ENCODE peak calls at places on chromosomes 6 and 20, in six cellular contexts. G is foreskin fibroblast, U is left ventricle myocardium inferior, S is spleen, O is esophagus squamous epithelium, L is ovary. W is an unnamed sample.

GRCh38 chr6:98800866-98801265 is 33.5 kb upstream of the POU3F2 start:
- DNase-seq in L (no peak), G (no peak), U (no peak), O (no peak), S (no peak), W (no peak)

GRCh38 chr20:3815703-3816315 is 4.5 kb upstream of the AP5S1 start:
- DNase-seq in U (no peak), O (no peak), S (no peak), L (no peak), G (no peak), W (peak)

GRCh38 chr20:53227523-53227922 is 255.4 kb downstream of the TSHZ2 start:
- DNase-seq in U (no peak), O (no peak), S (no peak), L (no peak), G (no peak), W (no peak)

GRCh38 chr20:57847104-57847503 is 137.3 kb upstream of the PMEPA1 start:
- DNase-seq in U (no peak), S (no peak), G (no peak), O (no peak), L (no peak), W (no peak)

GRCh38 chr6:128483472-128484135 is 36.8 kb downstream of the PTPRK start:
- DNase-seq in U (no peak), G (no peak), S (no peak), L (no peak), O (no peak), W (no peak)

GRCh38 chr6:53483423-53484353 is 61.2 kb downstream of the GCLC start:
- DNase-seq in O (no peak), G (peak), U (peak), L (peak), S (peak), W (peak)

GRCh38 chr6:12580296-12580695 is 136.3 kb upstream of the PHACTR1 start:
- DNase-seq in O (no peak), G (no peak), L (no peak), S (no peak), U (no peak), W (no peak)

GRCh38 chr20:25308671-25309394 is 60.9 kb downstream of the PYGB start:
- DNase-seq in G (peak), U (no peak), L (no peak), O (no peak), S (peak), W (no peak)

GRCh38 chr20:9075264-9076095 is 6.6 kb downstream of the PLCB4 start:
- DNase-seq in U (no peak), S (no peak), L (no peak), G (no peak), O (no peak), W (no peak)

GRCh38 chr6:28449056-28449455 is 5.8 kb upstream of the ZSCAN23 start:
- DNase-seq in L (no peak), G (no peak), U (no peak), S (no peak), O (no peak), W (no peak)

DNA sequence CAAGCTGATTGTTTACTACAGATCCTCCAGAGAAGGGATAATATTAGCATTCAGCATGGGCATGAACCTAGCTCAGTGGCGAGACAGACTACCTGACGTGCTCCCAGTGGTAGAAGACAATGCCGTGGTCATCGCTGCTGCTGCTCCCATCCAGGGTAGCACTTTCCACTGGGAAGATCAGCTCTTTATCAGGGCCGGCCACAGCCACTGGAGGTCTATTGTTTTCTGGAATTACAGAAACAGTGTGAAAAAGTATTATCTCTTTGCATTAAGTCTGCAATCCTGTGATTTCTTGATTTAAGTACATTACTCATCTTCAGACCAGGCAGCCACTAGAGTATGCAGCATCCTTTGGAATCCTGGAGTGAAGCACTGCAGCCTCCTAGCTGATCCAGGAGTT is 75.0 kb downstream of the ALDH5A1 start:
- DNase-seq in G (no peak), S (no peak), U (no peak), O (no peak), L (no peak), W (no peak)
- TF ChIP-seq CTCF in G (no peak), S (no peak), U (no peak), O (no peak), L (no peak), W (no peak)

GRCh38 chr6:164439331-164439730 is 870.1 kb downstream of the C6orf118 start:
- DNase-seq in G (no peak), L (no peak), O (no peak), S (no peak), U (no peak), W (no peak)
- TF ChIP-seq CTCF in G (no peak), L (no peak), O (no peak), S (no peak), U (no peak), W (no peak)

DNA sequence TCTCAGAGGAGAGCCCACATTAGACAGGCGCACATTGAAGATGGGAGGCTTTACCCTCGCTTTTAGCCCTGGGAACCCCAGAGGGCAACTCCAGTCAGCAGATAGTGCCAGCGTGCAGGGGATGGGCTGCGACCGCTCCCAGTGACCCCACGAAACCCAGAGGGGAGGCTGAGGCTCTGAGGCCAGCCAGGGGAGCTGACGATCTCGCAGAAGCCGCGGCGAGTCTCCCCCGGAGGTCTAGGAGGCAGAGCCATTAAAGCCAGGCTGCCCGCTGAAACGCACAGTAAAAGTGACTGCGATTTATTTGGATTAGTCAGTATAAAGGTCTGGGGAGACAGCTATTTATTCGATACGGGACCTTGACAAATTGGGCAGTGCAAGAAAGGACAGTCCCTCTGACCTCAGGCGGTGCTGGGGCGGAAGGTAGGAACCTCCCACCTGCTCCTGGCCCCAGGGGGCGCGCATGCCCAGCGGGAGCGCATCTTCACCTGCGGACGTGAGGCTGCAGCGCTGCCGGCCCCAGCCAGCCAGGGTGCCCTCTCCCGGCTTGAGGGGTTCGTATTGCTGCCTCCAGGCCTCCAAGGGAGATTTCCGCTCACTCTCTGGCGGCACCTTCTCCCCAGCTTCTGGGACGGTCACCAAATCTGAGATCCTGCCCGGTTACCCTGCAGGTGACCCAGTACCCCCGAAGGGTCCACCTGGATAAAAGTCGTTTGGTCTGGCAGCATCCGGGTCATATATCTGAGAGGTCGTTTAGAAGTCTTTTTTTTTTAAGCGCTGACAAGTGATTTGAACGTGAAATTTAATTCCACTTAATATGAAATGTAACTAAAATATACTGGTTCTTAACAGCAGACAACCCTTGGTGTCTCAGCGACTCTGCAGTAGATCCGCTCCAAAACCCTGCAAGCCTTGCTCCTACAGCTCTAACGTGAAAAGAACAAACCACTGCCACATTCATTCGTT is 34.0 kb upstream of the TCF21 start:
- DNase-seq in L (no peak), S (peak), G (peak), O (no peak), U (no peak), W (peak)
- TF ChIP-seq CTCF in L (no peak), S (no peak), G (no peak), O (no peak), U (no peak), W (no peak)

GRCh38 chr20:59645761-59646171 is 41.4 kb downstream of the PHACTR3 start:
- DNase-seq in G (no peak), L (no peak), O (no peak), S (peak), U (no peak), W (no peak)
- TF ChIP-seq CTCF in G (peak), L (no peak), O (no peak), S (no peak), U (peak), W (no peak)

DNA sequence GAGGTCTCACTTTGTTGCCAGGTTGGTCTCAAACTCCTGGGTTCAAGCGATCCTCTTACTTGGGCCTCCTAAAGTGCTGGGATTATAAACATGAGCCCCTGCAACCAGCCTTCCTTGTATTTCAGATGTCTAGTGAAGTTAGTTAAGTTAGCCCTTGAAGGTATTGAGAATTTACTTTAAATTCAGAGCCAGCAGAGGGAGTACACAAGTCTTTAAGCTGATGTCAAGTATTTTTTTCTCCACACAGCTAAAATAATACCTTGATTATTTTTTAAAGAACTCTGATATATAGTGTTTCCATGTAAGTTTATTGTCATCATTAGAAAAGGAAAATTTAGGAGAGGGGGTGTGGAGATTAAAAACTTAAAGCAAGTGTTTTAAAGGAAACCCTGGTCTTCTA is 9.8 kb downstream of the FOXO3 start:
- DNase-seq in S (no peak), G (no peak), L (no peak), U (no peak), O (no peak), W (no peak)
- TF ChIP-seq CTCF in S (no peak), G (no peak), L (no peak), U (no peak), O (no peak), W (no peak)

GRCh38 chr6:161359617-161359945 is 85.7 kb upstream of the AGPAT4 start:
- DNase-seq in L (no peak), O (no peak), S (no peak), G (no peak), U (no peak), W (no peak)
- TF ChIP-seq CTCF in L (no peak), O (no peak), S (no peak), G (no peak), U (no peak), W (no peak)

GRCh38 chr20:44642203-44643153 is 9.0 kb downstream of the ADA start:
- DNase-seq in G (peak), U (peak), O (no peak), S (peak), L (peak), W (peak)

GRCh38 chr20:44646023-44646640 is 5.4 kb downstream of the ADA start:
- DNase-seq in S (peak), U (no peak), L (no peak), G (no peak), O (no peak), W (peak)

GRCh38 chr20:44643596-44644383 is 7.7 kb downstream of the ADA start:
- DNase-seq in S (peak), U (peak), L (peak), O (no peak), G (peak), W (peak)

GRCh38 chr20:44643154-44643519 is 8.4 kb downstream of the ADA start:
- DNase-seq in U (no peak), L (no peak), O (no peak), G (no peak), S (no peak), W (no peak)

GRCh38 chr20:44644384-44645131 is 6.9 kb downstream of the ADA start:
- DNase-seq in G (no peak), L (no peak), U (no peak), O (no peak), S (no peak), W (peak)
- TF ChIP-seq CTCF in G (no peak), L (no peak), U (no peak), O (no peak), S (no peak), W (no peak)

GRCh38 chr20:37897008-37897548 is 5.8 kb upstream of the VSTM2L start:
- DNase-seq in S (no peak), O (no peak), U (peak), L (no peak), G (no peak), W (no peak)
- TF ChIP-seq CTCF in S (no peak), O (no peak), U (peak), L (no peak), G (peak), W (no peak)

DNA sequence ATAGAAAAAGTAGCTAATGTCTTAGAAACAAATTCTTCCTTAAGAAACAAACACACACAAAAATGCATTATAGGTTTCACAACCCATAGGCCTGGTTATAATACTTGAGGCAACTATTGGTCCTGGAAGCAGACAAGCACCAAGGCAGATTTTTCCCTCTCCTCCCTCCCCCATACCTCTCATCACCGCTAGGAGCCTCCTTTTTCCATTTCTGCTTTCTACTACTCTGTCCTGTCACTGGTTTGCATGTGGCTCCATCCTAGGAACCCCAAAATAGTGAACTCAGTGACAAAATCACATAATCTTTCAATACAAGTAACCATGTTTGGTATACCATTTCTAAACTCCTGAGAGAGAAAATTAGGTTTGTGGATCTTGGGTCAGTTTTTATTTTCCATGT is 66.1 kb downstream of the HMGCLL1 start:
- DNase-seq in O (no peak), L (no peak), S (no peak), G (no peak), U (no peak), W (no peak)
- TF ChIP-seq CTCF in O (no peak), L (no peak), S (no peak), G (no peak), U (no peak), W (no peak)

DNA sequence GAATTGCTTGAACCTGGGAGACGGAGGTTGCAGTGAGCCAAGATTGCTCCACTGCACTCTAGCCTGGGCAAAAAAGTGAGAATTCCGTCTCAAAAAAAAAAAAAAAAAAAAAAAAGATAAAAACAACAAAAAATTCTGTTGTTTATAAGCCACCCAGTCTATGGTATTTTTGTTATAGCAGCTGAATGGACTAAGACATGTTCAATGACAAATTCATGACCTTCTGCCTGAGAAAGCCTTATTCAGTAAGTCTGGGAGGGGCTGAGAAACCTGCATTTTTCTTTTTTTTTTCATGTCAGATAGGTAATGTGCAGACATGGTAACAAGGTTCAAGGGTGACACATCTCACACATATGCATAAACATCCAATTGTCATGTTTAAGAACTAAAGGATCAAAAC is 40.4 kb upstream of the TRAF3IP2 start:
- DNase-seq in U (no peak), G (no peak), O (no peak), S (no peak), L (no peak), W (no peak)
- TF ChIP-seq CTCF in U (no peak), G (no peak), O (no peak), S (no peak), L (no peak), W (no peak)